ENCODE peak calls at places on chromosome 1, in ten cellular contexts. N, X, Q, C, G, A, R, O, P and F are unnamed samples.

GRCh38 chr1:150233359-150234308 is 2.3 kb downstream of the ANP32E start:
- DNase-seq in N (no peak), X (peak), Q (no peak), C (no peak), G (peak), A (no peak), R (peak), O (peak), P (no peak), F (peak)

GRCh38 chr1:27605796-27606707 is 2.1 kb upstream of the AHDC1 start:
- DNase-seq in N (peak), X (peak), Q (no peak), C (peak), G (peak), A (peak), R (peak), O (peak), P (peak), F (peak)

GRCh38 chr1:90346349-90346748 is 351.4 kb downstream of the ZNF326 start:
- DNase-seq in N (no peak), X (no peak), Q (no peak), C (no peak), G (no peak), A (no peak), R (no peak), O (no peak), P (no peak), F (no peak)

GRCh38 chr1:153683853-153684252 is 5.4 kb downstream of the NPR1 start:
- DNase-seq in N (no peak), X (no peak), Q (peak), C (no peak), G (peak), A (no peak), R (peak), O (no peak), P (no peak), F (peak)

GRCh38 chr1:230279583-230279945 is 146.6 kb downstream of the PGBD5 start:
- DNase-seq in N (no peak), X (no peak), Q (peak), C (no peak), G (no peak), A (no peak), R (no peak), O (no peak), P (no peak), F (no peak)

GRCh38 chr1:9872430-9873165 is 37.5 kb downstream of the CTNNBIP1 start:
- DNase-seq in N (no peak), X (no peak), Q (no peak), C (no peak), G (peak), A (no peak), R (peak), O (peak), P (no peak), F (no peak)

GRCh38 chr1:248416226-248416625 is 13.4 kb downstream of the OR2T1 start:
- DNase-seq in N (no peak), X (no peak), Q (no peak), C (no peak), G (no peak), A (no peak), R (no peak), O (no peak), P (no peak), F (no peak)

GRCh38 chr1:226814751-226815496 is 55.5 kb upstream of the PSEN2 start:
- DNase-seq in N (no peak), X (no peak), Q (peak), C (peak), G (peak), A (no peak), R (peak), O (peak), P (no peak), F (peak)

GRCh38 chr1:25684216-25684965 is 67.8 kb downstream of the MAN1C1 start:
- DNase-seq in N (no peak), X (no peak), Q (no peak), C (no peak), G (no peak), A (no peak), R (no peak), O (peak), P (no peak), F (no peak)

GRCh38 chr1:112882271-112882744 is 73.7 kb downstream of the SLC16A1 start:
- DNase-seq in N (no peak), X (no peak), Q (no peak), C (no peak), G (no peak), A (no peak), R (no peak), O (no peak), P (no peak), F (no peak)

GRCh38 chr1:216181590-216181989 is 241.7 kb downstream of the USH2A start:
- DNase-seq in N (no peak), X (no peak), Q (no peak), C (no peak), G (no peak), A (no peak), R (no peak), O (no peak), P (no peak), F (no peak)

GRCh38 chr1:30877205-30877912 is 31.2 kb downstream of the SDC3 start:
- DNase-seq in N (no peak), X (no peak), Q (peak), C (no peak), G (peak), A (no peak), R (no peak), O (peak), P (no peak), F (peak)

GRCh38 chr1:111656093-111657017 is 36.8 kb downstream of the RAP1A start:
- DNase-seq in N (peak), X (peak), Q (no peak), C (peak), G (peak), A (no peak), R (peak), O (peak), P (no peak), F (peak)

GRCh38 chr1:193355179-193355578 is 168.8 kb upstream of the B3GALT2 start:
- DNase-seq in N (no peak), X (no peak), Q (no peak), C (peak), G (peak), A (no peak), R (peak), O (no peak), P (no peak), F (peak)

GRCh38 chr1:92708368-92708950 is 76.4 kb downstream of the EVI5 start:
- DNase-seq in N (no peak), X (no peak), Q (no peak), C (no peak), G (peak), A (no peak), R (no peak), O (peak), P (no peak), F (no peak)

GRCh38 chr1:1929102-1929638 is 10.1 kb upstream of the TMEM52 start:
- DNase-seq in N (no peak), X (no peak), Q (no peak), C (no peak), G (no peak), A (peak), R (no peak), O (no peak), P (no peak), F (no peak)

GRCh38 chr1:39102537-39103320 is 76.6 kb downstream of the NDUFS5 start:
- DNase-seq in N (peak), X (peak), Q (no peak), C (peak), G (peak), A (peak), R (peak), O (peak), P (peak), F (peak)

GRCh38 chr1:200488375-200489165 is 78.7 kb upstream of the ZNF281 start:
- DNase-seq in N (peak), X (peak), Q (no peak), C (peak), G (peak), A (peak), R (peak), O (peak), P (peak), F (peak)

GRCh38 chr1:84698718-84699117 is 8.5 kb upstream of the SSX2IP start:
- DNase-seq in N (no peak), X (no peak), Q (no peak), C (peak), G (peak), A (no peak), R (peak), O (peak), P (no peak), F (peak)

GRCh38 chr1:23376890-23377811 is 7.5 kb upstream of the ZNF436 start:
- DNase-seq in N (no peak), X (peak), Q (peak), C (peak), G (peak), A (no peak), R (peak), O (peak), P (no peak), F (peak)

GRCh38 chr1:176531896-176532892 is 69.2 kb downstream of the PAPPA2 start:
- DNase-seq in N (no peak), X (no peak), Q (no peak), C (no peak), G (no peak), A (no peak), R (no peak), O (no peak), P (no peak), F (no peak)

GRCh38 chr1:109803901-109804331 is 40.2 kb upstream of the EPS8L3 start:
- DNase-seq in N (no peak), X (no peak), Q (no peak), C (no peak), G (no peak), A (peak), R (no peak), O (peak), P (peak), F (no peak)

GRCh38 chr1:213249395-213249794 is 198.4 kb downstream of the RPS6KC1 start:
- DNase-seq in N (no peak), X (no peak), Q (no peak), C (no peak), G (no peak), A (no peak), R (no peak), O (no peak), P (no peak), F (no peak)

GRCh38 chr1:87684786-87685185 is 356.1 kb downstream of the LMO4 start:
- DNase-seq in N (no peak), X (no peak), Q (no peak), C (no peak), G (peak), A (no peak), R (no peak), O (peak), P (no peak), F (no peak)

GRCh38 chr1:17521946-17522612 is 17.4 kb upstream of the ARHGEF10L start:
- DNase-seq in N (no peak), X (no peak), Q (no peak), C (no peak), G (no peak), A (peak), R (no peak), O (no peak), P (no peak), F (no peak)

GRCh38 chr1:30465096-30465495 is 258.3 kb downstream of the MATN1 start:
- DNase-seq in N (no peak), X (no peak), Q (peak), C (no peak), G (no peak), A (no peak), R (no peak), O (no peak), P (no peak), F (no peak)

GRCh38 chr1:210259496-210259895 is 26.9 kb downstream of the SERTAD4 start:
- DNase-seq in N (no peak), X (peak), Q (no peak), C (no peak), G (peak), A (no peak), R (no peak), O (peak), P (no peak), F (no peak)

GRCh38 chr1:201649776-201650607 is 111.1 kb downstream of the NAV1 start:
- DNase-seq in N (peak), X (peak), Q (peak), C (peak), G (peak), A (peak), R (peak), O (peak), P (no peak), F (no peak)
- H3K9ac ChIP-seq in N (peak), X (no peak), Q (no peak), C (peak), G (peak), A (no peak), R (no peak), O (peak), P (no peak), F (peak)

DNA sequence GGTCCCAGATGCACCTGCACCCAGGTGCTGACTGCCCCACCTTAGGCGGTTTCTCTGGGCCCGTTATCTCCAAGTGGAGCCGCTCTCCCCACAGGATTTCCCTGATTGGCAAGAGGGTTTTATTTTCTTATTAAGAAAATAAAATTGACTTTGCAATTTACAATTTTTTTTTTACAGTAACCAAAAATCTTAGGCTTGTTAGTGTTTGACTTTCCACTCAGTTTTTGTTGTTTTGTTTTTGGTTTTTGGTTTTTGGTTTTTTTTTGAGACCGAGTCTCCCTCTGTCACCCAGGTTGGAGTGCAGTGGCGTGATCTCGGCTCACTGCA is 4.8 kb upstream of the CCDC27 start:
- DNase-seq in N (no peak), X (no peak), Q (no peak), C (no peak), G (no peak), A (no peak), R (no peak), O (no peak), P (no peak), F (no peak)
- H3K9ac ChIP-seq in N (no peak), X (no peak), Q (no peak), C (no peak), G (peak), A (no peak), R (peak), O (peak), P (no peak), F (no peak)

DNA sequence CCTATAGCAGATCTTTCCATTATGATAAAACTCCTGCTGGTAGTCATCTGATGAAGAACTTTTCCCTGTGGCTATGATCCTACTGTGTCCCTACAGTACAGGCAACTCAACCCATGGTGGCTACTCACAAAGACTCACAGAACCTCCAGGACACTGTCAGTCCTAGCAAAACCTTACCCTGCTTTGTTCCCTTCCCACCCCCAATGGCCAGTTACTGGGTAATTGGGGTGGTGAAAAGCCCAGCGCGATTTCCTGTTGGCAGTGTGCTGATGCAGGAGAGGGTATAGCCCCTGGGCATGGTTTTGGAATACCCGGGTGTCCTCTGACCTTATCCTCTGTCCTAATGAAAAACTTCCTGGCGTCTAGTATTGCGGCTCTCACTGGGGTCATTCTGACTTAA is 538 bp upstream of the RGL1 start:
- DNase-seq in N (no peak), X (peak), Q (no peak), C (no peak), G (no peak), A (peak), R (no peak), O (no peak), P (no peak), F (no peak)
- H3K9ac ChIP-seq in N (no peak), X (no peak), Q (peak), C (no peak), G (no peak), A (no peak), R (no peak), O (no peak), P (no peak), F (no peak)

GRCh38 chr1:119635801-119636390 is 12.2 kb downstream of the ZNF697 start:
- DNase-seq in N (no peak), X (no peak), Q (no peak), C (no peak), G (peak), A (no peak), R (no peak), O (peak), P (no peak), F (no peak)
- H3K9ac ChIP-seq in N (no peak), X (no peak), Q (no peak), C (no peak), G (no peak), A (no peak), R (no peak), O (no peak), P (no peak), F (no peak)

DNA sequence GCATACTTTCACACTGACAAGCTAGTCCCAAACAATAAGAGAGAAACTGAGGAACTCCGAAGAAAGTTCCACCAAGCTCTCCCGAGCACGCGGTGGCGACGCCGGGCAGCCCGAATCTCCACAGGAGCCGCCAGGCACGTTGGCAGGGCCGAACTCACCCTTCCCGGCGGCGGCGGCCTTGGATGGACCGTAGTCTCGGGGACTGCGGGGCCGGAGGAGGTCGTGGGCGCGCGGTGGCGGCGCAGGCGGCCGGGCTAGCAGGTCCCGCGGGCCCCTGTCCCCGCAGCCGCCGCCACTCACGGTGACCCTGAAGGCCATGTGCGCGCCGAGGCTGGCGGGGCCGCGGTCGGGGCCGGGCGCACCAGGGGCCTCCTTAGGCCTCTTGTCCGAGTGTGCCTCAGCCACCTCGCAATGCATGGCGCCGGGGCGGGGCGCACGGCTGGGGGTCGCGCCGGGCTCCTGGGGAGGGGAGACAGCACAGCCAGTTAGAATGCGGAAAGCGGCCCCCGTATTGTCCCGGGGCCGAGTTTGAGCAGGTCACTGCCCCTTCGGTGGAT is 1.2 kb downstream of the GLIS1 start:
- DNase-seq in N (no peak), X (peak), Q (peak), C (no peak), G (no peak), A (peak), R (no peak), O (no peak), P (no peak), F (no peak)
- H3K9ac ChIP-seq in N (peak), X (no peak), Q (peak), C (no peak), G (peak), A (no peak), R (no peak), O (no peak), P (no peak), F (no peak)

GRCh38 chr1:162873671-162874666 is 13.0 kb upstream of the CCDC190 start:
- DNase-seq in N (no peak), X (no peak), Q (no peak), C (no peak), G (peak), A (no peak), R (peak), O (peak), P (no peak), F (no peak)
- H3K9ac ChIP-seq in N (no peak), X (no peak), Q (no peak), C (no peak), G (no peak), A (no peak), R (peak), O (no peak), P (no peak), F (no peak)

DNA sequence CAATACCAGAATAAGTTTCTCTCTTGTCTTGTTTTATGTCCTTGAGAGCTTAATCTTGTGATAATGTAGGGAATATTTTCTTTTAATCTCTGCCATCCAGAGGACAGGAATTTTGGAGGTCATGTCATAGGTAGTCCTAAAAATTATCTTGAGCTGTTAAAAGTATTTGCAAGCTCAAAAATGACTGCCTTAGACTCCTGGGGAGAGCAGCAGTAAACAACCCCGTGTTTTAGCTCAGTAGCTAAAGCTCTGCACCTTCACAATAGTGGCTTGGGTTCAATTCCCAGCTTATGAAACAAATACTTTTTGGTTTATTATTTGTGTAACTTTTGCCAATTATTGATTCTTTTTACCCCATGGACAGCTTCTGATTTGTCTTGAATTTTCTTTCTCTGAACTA is 99.4 kb upstream of the OLFM3 start:
- DNase-seq in N (no peak), X (peak), Q (no peak), C (no peak), G (no peak), A (no peak), R (no peak), O (no peak), P (no peak), F (no peak)
- H3K9ac ChIP-seq in N (no peak), X (no peak), Q (no peak), C (no peak), G (no peak), A (no peak), R (no peak), O (no peak), P (no peak), F (no peak)

GRCh38 chr1:183907106-183907505 is 102.2 kb downstream of the RGL1 start:
- DNase-seq in N (no peak), X (no peak), Q (no peak), C (no peak), G (peak), A (no peak), R (no peak), O (no peak), P (no peak), F (no peak)

GRCh38 chr1:183908095-183908494 is 103.2 kb downstream of the RGL1 start:
- DNase-seq in N (no peak), X (no peak), Q (no peak), C (no peak), G (no peak), A (no peak), R (no peak), O (no peak), P (no peak), F (no peak)

GRCh38 chr1:183910780-183911179 is 105.9 kb downstream of the RGL1 start:
- DNase-seq in N (no peak), X (no peak), Q (no peak), C (no peak), G (no peak), A (no peak), R (no peak), O (no peak), P (no peak), F (no peak)

GRCh38 chr1:183911285-183911684 is 106.4 kb downstream of the RGL1 start:
- DNase-seq in N (no peak), X (no peak), Q (no peak), C (no peak), G (no peak), A (no peak), R (no peak), O (no peak), P (no peak), F (no peak)

GRCh38 chr1:183909672-183910071 is 104.8 kb downstream of the RGL1 start:
- DNase-seq in N (no peak), X (no peak), Q (no peak), C (no peak), G (no peak), A (no peak), R (no peak), O (no peak), P (no peak), F (no peak)
- H3K9ac ChIP-seq in N (no peak), X (no peak), Q (no peak), C (no peak), G (no peak), A (no peak), R (no peak), O (no peak), P (no peak), F (no peak)

DNA sequence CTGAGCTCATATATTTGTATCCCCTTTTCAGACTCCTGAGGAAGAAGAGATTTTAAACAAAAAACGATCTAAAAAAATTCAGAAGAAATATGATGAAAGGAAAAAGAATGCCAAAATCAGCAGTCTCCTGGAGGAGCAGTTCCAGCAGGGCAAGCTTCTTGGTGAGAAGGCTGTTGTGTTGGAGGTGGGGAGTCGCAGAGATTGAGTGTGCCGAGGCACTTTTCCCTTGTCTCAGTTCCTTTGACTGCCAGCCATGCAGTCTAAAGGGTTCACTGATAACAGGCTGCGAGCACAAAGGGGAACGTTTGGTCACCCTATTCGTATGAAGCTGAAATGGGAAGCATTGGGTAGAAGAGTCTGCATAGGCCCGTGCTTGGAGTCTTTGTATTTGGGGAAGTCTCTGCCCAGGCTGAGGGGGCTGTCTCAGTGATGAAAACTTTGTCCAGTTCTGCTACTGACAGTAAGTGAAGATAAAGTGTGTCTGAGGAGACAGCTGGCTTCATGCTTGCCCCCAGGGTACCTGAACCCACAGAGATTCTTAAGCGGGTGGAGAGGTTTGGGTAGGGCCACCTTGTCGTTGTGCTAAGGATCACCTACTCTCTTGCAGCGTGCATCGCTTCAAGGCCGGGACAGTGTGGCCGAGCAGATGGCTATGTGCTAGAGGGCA is 2.8 kb downstream of the RPS8 start:
- DNase-seq in N (no peak), X (no peak), Q (peak), C (no peak), G (no peak), A (no peak), R (peak), O (no peak), P (no peak), F (no peak)
- H3K9ac ChIP-seq in N (no peak), X (no peak), Q (no peak), C (no peak), G (no peak), A (no peak), R (no peak), O (no peak), P (no peak), F (peak)